ENCODE peak calls at places on chromosomes 5 and 9, in eight cellular contexts. V, M, O, E, X, Z, N and U are unnamed samples.

GRCh38 chr9:18396102-18396728 is 77.7 kb upstream of the ADAMTSL1 start:
- DNase-seq in V (peak; percentile 32), M (peak; percentile 47), O (peak; percentile 41), E (no peak), X (peak; percentile 4), Z (no peak), N (peak; percentile 4), U (no peak)

GRCh38 chr9:8224381-8224791 is 424.8 kb upstream of the DMAC1 start:
- DNase-seq in V (no peak), M (no peak), O (no peak), E (no peak), X (no peak), Z (no peak), N (no peak), U (no peak)

GRCh38 chr5:31410089-31410488 is 121.8 kb downstream of the DROSHA start:
- DNase-seq in V (no peak), M (no peak), O (no peak), E (no peak), X (no peak), Z (no peak), N (no peak), U (no peak)

GRCh38 chr9:130443840-130444492 is 795 bp upstream of the ASS1 start:
- DNase-seq in V (no peak), M (peak; percentile 50), O (no peak), E (no peak), X (no peak), Z (no peak), N (no peak), U (no peak)

GRCh38 chr5:181221105-181221791 is 1.8 kb upstream of the TRIM41 start:
- DNase-seq in V (peak; percentile 47), M (no peak), O (peak; percentile 26), E (peak; percentile 21), X (no peak), Z (no peak), N (no peak), U (no peak)

GRCh38 chr5:556909-557441 is 32.7 kb upstream of the SLC9A3 start:
- DNase-seq in V (no peak), M (no peak), O (no peak), E (no peak), X (no peak), Z (no peak), N (no peak), U (peak; percentile 69)

GRCh38 chr9:17928768-17929167 is 349.9 kb downstream of the SH3GL2 start:
- DNase-seq in V (no peak), M (no peak), O (no peak), E (peak; percentile 7), X (no peak), Z (no peak), N (no peak), U (no peak)

GRCh38 chr5:174091006-174091578 is 45.6 kb downstream of the NSG2 start:
- DNase-seq in V (no peak), M (no peak), O (no peak), E (no peak), X (peak; percentile 43), Z (no peak), N (no peak), U (peak; percentile 15)

GRCh38 chr9:83526901-83527300 is 11.3 kb downstream of the FRMD3 start:
- DNase-seq in V (no peak), M (no peak), O (no peak), E (no peak), X (peak; percentile 45), Z (no peak), N (no peak), U (no peak)

GRCh38 chr5:168844566-168845296 is 265.6 kb upstream of the PANK3 start:
- DNase-seq in V (no peak), M (no peak), O (no peak), E (no peak), X (peak; percentile 8), Z (no peak), N (peak; percentile 82), U (no peak)

GRCh38 chr5:158748535-158748934 is 351.2 kb downstream of the EBF1 start:
- DNase-seq in V (no peak), M (no peak), O (no peak), E (no peak), X (no peak), Z (no peak), N (no peak), U (no peak)

GRCh38 chr9:5552301-5552700 is 42.0 kb downstream of the PDCD1LG2 start:
- DNase-seq in V (no peak), M (peak; percentile 34), O (no peak), E (no peak), X (no peak), Z (no peak), N (no peak), U (no peak)

GRCh38 chr9:38026840-38027527 is 42.0 kb downstream of the SHB start:
- DNase-seq in V (no peak), M (no peak), O (no peak), E (no peak), X (no peak), Z (no peak), N (no peak), U (no peak)

GRCh38 chr5:22780756-22781155 is 72.4 kb downstream of the CDH12 start:
- DNase-seq in V (no peak), M (no peak), O (no peak), E (no peak), X (no peak), Z (no peak), N (no peak), U (no peak)

DNA sequence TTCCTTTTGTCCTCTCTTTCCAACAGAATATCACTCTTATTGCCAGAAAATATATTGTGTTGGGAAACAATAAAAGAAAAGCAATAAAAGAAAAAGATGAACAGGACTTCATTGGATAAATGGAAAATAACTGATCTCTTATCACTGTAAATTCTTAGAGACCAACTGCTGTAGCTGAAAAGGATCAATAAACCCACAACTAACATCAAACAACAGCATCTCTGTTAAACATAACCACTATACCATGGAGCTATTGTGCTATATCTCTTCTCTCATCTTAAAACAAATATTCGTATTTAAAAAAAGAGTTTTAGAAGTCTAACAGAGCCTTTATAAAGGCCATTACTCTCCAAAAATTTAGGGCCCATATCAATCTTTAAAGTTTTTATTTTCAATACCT is 502.4 kb downstream of the TMEM232 start:
- DNase-seq in V (no peak), M (no peak), O (no peak), E (no peak), X (no peak), Z (no peak), N (no peak), U (no peak)
- TF ChIP-seq EZH2phosphoT487 in V (no peak), M (no peak), O (no peak), E (no peak), X (no peak), Z (no peak), N (no peak), U (no peak)

GRCh38 chr9:97468658-97469448 is 32.6 kb upstream of the TMOD1 start:
- DNase-seq in V (peak; percentile 84), M (peak; percentile 71), O (peak; percentile 50), E (peak; percentile 72), X (peak; percentile 84), Z (peak; percentile 28), N (peak; percentile 75), U (peak; percentile 72)
- TF ChIP-seq EZH2phosphoT487 in V (no peak), M (no peak), O (no peak), E (no peak), X (no peak), Z (no peak), N (no peak), U (no peak)

GRCh38 chr5:1985781-1986180 is 103.1 kb upstream of the IRX4 start:
- DNase-seq in V (no peak), M (no peak), O (no peak), E (no peak), X (no peak), Z (no peak), N (no peak), U (no peak)

GRCh38 chr5:1987471-1987870 is 104.7 kb upstream of the IRX4 start:
- DNase-seq in V (no peak), M (no peak), O (no peak), E (no peak), X (no peak), Z (no peak), N (no peak), U (no peak)

GRCh38 chr5:1983401-1983800 is 100.7 kb upstream of the IRX4 start:
- DNase-seq in V (peak; percentile 25), M (no peak), O (no peak), E (no peak), X (no peak), Z (no peak), N (no peak), U (no peak)

DNA sequence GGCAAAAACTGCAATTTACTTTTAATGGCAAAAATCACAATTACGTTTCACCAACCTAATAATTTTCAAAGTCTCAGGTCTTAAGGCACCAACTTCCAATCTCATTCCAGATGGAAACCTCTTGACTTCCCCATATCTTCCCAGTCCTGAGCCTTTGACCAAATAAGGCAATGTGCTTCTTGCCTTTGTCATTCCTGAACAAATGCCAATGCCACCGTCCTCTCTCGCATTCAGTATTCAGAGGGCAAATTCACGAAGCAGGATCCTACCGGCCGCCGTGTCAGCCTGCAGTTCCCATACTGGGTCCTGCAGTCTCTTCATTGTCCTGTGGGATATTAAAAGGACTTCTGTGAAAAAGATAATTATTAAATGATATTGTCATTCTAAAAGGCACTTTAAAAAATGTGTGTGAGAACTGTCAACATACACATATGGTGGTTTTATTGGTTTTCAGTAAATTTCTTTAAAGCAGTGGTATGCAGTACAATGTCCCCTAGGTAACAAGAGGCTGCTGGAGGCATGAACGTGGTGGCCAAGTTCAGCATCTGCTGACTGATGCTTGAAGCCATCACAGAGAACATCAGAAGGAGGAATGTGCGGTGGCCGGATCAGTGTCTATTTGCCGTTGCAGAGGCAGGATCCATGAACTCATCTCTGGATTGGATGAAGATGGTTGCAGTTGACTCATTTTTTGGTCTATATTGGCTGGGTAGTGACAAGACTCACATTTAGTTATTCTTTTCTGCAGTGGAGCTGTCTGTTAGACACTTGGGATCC is 101.4 kb upstream of the IRX4 start:
- DNase-seq in V (peak; percentile 38), M (no peak), O (no peak), E (no peak), X (no peak), Z (no peak), N (no peak), U (no peak)
- TF ChIP-seq EZH2phosphoT487 in V (no peak), M (no peak), O (no peak), E (no peak), X (no peak), Z (no peak), N (no peak), U (no peak)

GRCh38 chr9:13952906-13953305 is 361.0 kb downstream of the NFIB start:
- DNase-seq in V (no peak), M (no peak), O (no peak), E (no peak), X (no peak), Z (no peak), N (no peak), U (no peak)

GRCh38 chr9:13960011-13960765 is 353.8 kb downstream of the NFIB start:
- DNase-seq in V (no peak), M (no peak), O (no peak), E (no peak), X (no peak), Z (no peak), N (no peak), U (no peak)

GRCh38 chr9:13956107-13956506 is 357.8 kb downstream of the NFIB start:
- DNase-seq in V (no peak), M (no peak), O (no peak), E (no peak), X (no peak), Z (no peak), N (no peak), U (no peak)

GRCh38 chr9:13958672-13959071 is 355.3 kb downstream of the NFIB start:
- DNase-seq in V (no peak), M (no peak), O (no peak), E (no peak), X (no peak), Z (no peak), N (no peak), U (no peak)

GRCh38 chr9:13957089-13957488 is 356.9 kb downstream of the NFIB start:
- DNase-seq in V (no peak), M (no peak), O (no peak), E (peak; percentile 23), X (no peak), Z (no peak), N (no peak), U (no peak)
- TF ChIP-seq EZH2phosphoT487 in V (no peak), M (no peak), O (no peak), E (no peak), X (no peak), Z (no peak), N (no peak), U (no peak)